ENCODE peak calls at places on chromosomes 2 and 18, in eight cellular contexts. M, B, E, P, A, Y, J and H are unnamed samples.

GRCh38 chr2:75389271-75389670 is 171.5 kb downstream of the EVA1A start:
- DNase-seq in P (no peak), J (no peak), M (no peak), E (no peak), A (no peak), B (no peak), Y (no peak), H (no peak)

GRCh38 chr2:128322651-128323491 is 4.2 kb upstream of the HS6ST1 start:
- DNase-seq in M (peak; percentile 36), J (no peak), A (no peak), E (no peak), P (no peak), B (peak; percentile 21), Y (no peak), H (no peak)

GRCh38 chr2:58920001-58920400 is 678.9 kb upstream of the FANCL start:
- DNase-seq in A (no peak), Y (no peak), E (no peak), M (no peak), J (no peak), P (no peak), B (no peak), H (no peak)

GRCh38 chr2:160790738-160791137 is 297.1 kb upstream of the RBMS1 start:
- DNase-seq in M (no peak), B (peak; percentile 30), Y (no peak), P (no peak), E (no peak), A (no peak), J (no peak), H (no peak)

GRCh38 chr2:207235621-207236020 is 69.9 kb upstream of the KLF7 start:
- DNase-seq in A (no peak), Y (no peak), E (no peak), J (no peak), B (no peak), P (no peak), M (no peak), H (no peak)

GRCh38 chr18:48590678-48591077 is 51.8 kb downstream of the CTIF start:
- DNase-seq in J (peak; percentile 48), P (no peak), M (no peak), B (no peak), E (peak; percentile 69), A (no peak), Y (no peak), H (no peak)

GRCh38 chr2:237236188-237236587 is 150.5 kb downstream of the COPS8 start:
- DNase-seq in E (peak; percentile 81), M (no peak), P (no peak), A (no peak), J (peak; percentile 52), Y (no peak), B (no peak), H (no peak)

GRCh38 chr2:16615687-16616615 is 49.7 kb downstream of the CYRIA start:
- DNase-seq in M (no peak), J (no peak), A (peak; percentile 82), B (no peak), Y (no peak), P (no peak), E (no peak), H (no peak)

GRCh38 chr2:239445771-239446524 is 45.1 kb upstream of the HDAC4 start:
- DNase-seq in B (no peak), J (no peak), M (no peak), E (no peak), P (no peak), Y (no peak), A (peak; percentile 91), H (no peak)

GRCh38 chr18:31192086-31192776 is 29.6 kb upstream of the DSC1 start:
- DNase-seq in B (no peak), P (no peak), Y (no peak), A (no peak), M (no peak), J (no peak), E (no peak), H (no peak)

GRCh38 chr2:233464531-233465240 is 101.9 kb downstream of the USP40 start:
- DNase-seq in M (peak; percentile 81), Y (no peak), J (no peak), P (no peak), E (no peak), B (peak; percentile 84), A (no peak), H (no peak)

GRCh38 chr2:171342014-171342413 is 91.8 kb downstream of the METTL8 start:
- DNase-seq in Y (no peak), E (no peak), A (no peak), J (no peak), M (no peak), P (no peak), B (no peak), H (no peak)

GRCh38 chr2:36376319-36376765 is 20.8 kb downstream of the CRIM1 start:
- DNase-seq in J (peak; percentile 71), B (peak; percentile 83), M (peak; percentile 66), A (peak; percentile 20), Y (no peak), E (peak; percentile 79), P (no peak), H (no peak)

GRCh38 chr2:40192864-40193669 is 258.8 kb downstream of the SLC8A1 start:
- DNase-seq in B (no peak), A (no peak), J (peak; percentile 87), E (no peak), P (no peak), Y (no peak), M (no peak), H (no peak)

GRCh38 chr2:84807063-84807485 is 73.8 kb downstream of the TRABD2A start:
- DNase-seq in M (peak; percentile 77), E (peak; percentile 98), A (no peak), J (peak; percentile 95), B (peak; percentile 55), Y (no peak), P (no peak), H (no peak)

GRCh38 chr2:237627463-237628321 is at the start of gene LRRFIP1:
- DNase-seq in Y (peak; percentile 50), M (no peak), B (peak; percentile 56), A (peak; percentile 27), J (peak; percentile 31), P (no peak), E (no peak), H (peak; percentile 27)

GRCh38 chr2:134289225-134289624 is 35.4 kb downstream of the MGAT5 start:
- DNase-seq in J (no peak), E (no peak), Y (peak; percentile 31), M (no peak), B (no peak), P (no peak), A (no peak), H (no peak)

GRCh38 chr2:241595600-241596140 is 37.1 kb downstream of the BOK start:
- DNase-seq in E (no peak), M (no peak), A (no peak), J (peak; percentile 25), P (no peak), B (no peak), Y (no peak), H (peak; percentile 19)

GRCh38 chr18:36107477-36107876 is 21.7 kb downstream of the SLC39A6 start:
- DNase-seq in Y (no peak), J (no peak), A (no peak), M (no peak), P (no peak), B (no peak), E (no peak), H (no peak)

GRCh38 chr18:59127047-59127446 is 12.6 kb upstream of the SEC11C start:
- DNase-seq in P (no peak), E (no peak), J (no peak), A (no peak), M (no peak), B (no peak), Y (no peak), H (no peak)

GRCh38 chr18:9868857-9869712 is 16.7 kb upstream of the TXNDC2 start:
- DNase-seq in E (peak; percentile 62), M (no peak), Y (no peak), A (no peak), J (no peak), P (no peak), B (no peak), H (no peak)

GRCh38 chr18:28777756-28778155 is 600.8 kb upstream of the CDH2 start:
- DNase-seq in J (no peak), P (no peak), E (no peak), A (no peak), Y (no peak), B (no peak), M (no peak), H (no peak)

GRCh38 chr2:235976516-235976915 is 191.7 kb downstream of the GBX2 start:
- DNase-seq in J (no peak), B (no peak), E (no peak), M (no peak), A (no peak), Y (no peak), P (no peak), H (no peak)